ENCODE peak calls at places on chromosomes 3 and 15, in eight cellular contexts. One of them, this sample, is unnamed.

GRCh38 chr3:66450389-66451022 is 50.3 kb downstream of the LRIG1 start:
- DNase-seq in H1: no peak
- DNase-seq in neuronal stem cell: no peak
- DNase-seq in Karpas-422: no peak
- DNase-seq in fibroblast of lung: peak; percentile 77
- DNase-seq in SK-N-MC: no peak
- DNase-seq in PC-3: peak; percentile 32
- DNase-seq in GM23248: peak; percentile 77
- DNase-seq in this sample: peak; percentile 70

GRCh38 chr3:182370949-182371348 is 422.4 kb upstream of the ATP11B start:
- DNase-seq in H1: no peak
- DNase-seq in GM23248: no peak
- DNase-seq in PC-3: peak; percentile 81
- DNase-seq in fibroblast of lung: no peak
- DNase-seq in SK-N-MC: no peak
- DNase-seq in Karpas-422: no peak
- DNase-seq in neuronal stem cell: no peak
- DNase-seq in this sample: no peak

GRCh38 chr3:167116120-167116922 is 263.8 kb downstream of the ZBBX start:
- DNase-seq in GM23248: no peak
- DNase-seq in fibroblast of lung: no peak
- DNase-seq in neuronal stem cell: no peak
- DNase-seq in PC-3: no peak
- DNase-seq in Karpas-422: no peak
- DNase-seq in SK-N-MC: no peak
- DNase-seq in H1: no peak
- DNase-seq in this sample: no peak

GRCh38 chr3:13145826-13146642 is 72.8 kb upstream of the IQSEC1 start:
- DNase-seq in PC-3: no peak
- DNase-seq in fibroblast of lung: no peak
- DNase-seq in GM23248: no peak
- DNase-seq in H1: no peak
- DNase-seq in neuronal stem cell: no peak
- DNase-seq in SK-N-MC: no peak
- DNase-seq in Karpas-422: no peak
- DNase-seq in this sample: no peak

GRCh38 chr3:67495751-67496150 is 158.7 kb downstream of the SUCLG2 start:
- DNase-seq in SK-N-MC: no peak
- DNase-seq in GM23248: no peak
- DNase-seq in PC-3: no peak
- DNase-seq in neuronal stem cell: no peak
- DNase-seq in Karpas-422: no peak
- DNase-seq in fibroblast of lung: no peak
- DNase-seq in H1: no peak
- DNase-seq in this sample: no peak

GRCh38 chr15:97745481-97746071 is 214.9 kb upstream of the ARRDC4 start:
- DNase-seq in Karpas-422: peak; percentile 85
- DNase-seq in PC-3: peak; percentile 38
- DNase-seq in SK-N-MC: peak; percentile 12
- DNase-seq in GM23248: peak; percentile 5
- DNase-seq in fibroblast of lung: peak; percentile 6
- DNase-seq in neuronal stem cell: no peak
- DNase-seq in H1: no peak
- DNase-seq in this sample: peak; percentile 1

GRCh38 chr3:134649106-134649705 is 1.6 kb downstream of the KY start:
- DNase-seq in PC-3: no peak
- DNase-seq in Karpas-422: no peak
- DNase-seq in fibroblast of lung: no peak
- DNase-seq in H1: no peak
- DNase-seq in GM23248: no peak
- DNase-seq in neuronal stem cell: no peak
- DNase-seq in SK-N-MC: no peak
- DNase-seq in this sample: no peak

GRCh38 chr3:64145438-64145837 is 79.8 kb downstream of the PRICKLE2 start:
- DNase-seq in Karpas-422: no peak
- DNase-seq in GM23248: no peak
- DNase-seq in fibroblast of lung: no peak
- DNase-seq in H1: no peak
- DNase-seq in neuronal stem cell: no peak
- DNase-seq in SK-N-MC: no peak
- DNase-seq in PC-3: no peak
- DNase-seq in this sample: no peak

GRCh38 chr3:11513817-11514135 is 129.9 kb downstream of the VGLL4 start:
- DNase-seq in neuronal stem cell: no peak
- DNase-seq in PC-3: no peak
- DNase-seq in fibroblast of lung: no peak
- DNase-seq in Karpas-422: no peak
- DNase-seq in SK-N-MC: no peak
- DNase-seq in GM23248: no peak
- DNase-seq in H1: no peak
- DNase-seq in this sample: no peak

GRCh38 chr3:11509175-11510000 is 134.3 kb downstream of the VGLL4 start:
- DNase-seq in GM23248: peak; percentile 93
- DNase-seq in SK-N-MC: no peak
- DNase-seq in fibroblast of lung: peak; percentile 99
- DNase-seq in neuronal stem cell: no peak
- DNase-seq in Karpas-422: no peak
- DNase-seq in H1: no peak
- DNase-seq in PC-3: peak; percentile 58
- DNase-seq in this sample: peak; percentile 89

GRCh38 chr3:11508346-11509174 is 135.2 kb downstream of the VGLL4 start:
- DNase-seq in H1: no peak
- DNase-seq in neuronal stem cell: no peak
- DNase-seq in Karpas-422: no peak
- DNase-seq in PC-3: no peak
- DNase-seq in SK-N-MC: no peak
- DNase-seq in fibroblast of lung: no peak
- DNase-seq in GM23248: no peak
- DNase-seq in this sample: no peak

GRCh38 chr3:11507719-11508118 is 136.0 kb downstream of the VGLL4 start:
- DNase-seq in SK-N-MC: no peak
- DNase-seq in H1: no peak
- DNase-seq in Karpas-422: no peak
- DNase-seq in PC-3: no peak
- DNase-seq in GM23248: no peak
- DNase-seq in fibroblast of lung: peak; percentile 35
- DNase-seq in neuronal stem cell: no peak
- DNase-seq in this sample: no peak

DNA sequence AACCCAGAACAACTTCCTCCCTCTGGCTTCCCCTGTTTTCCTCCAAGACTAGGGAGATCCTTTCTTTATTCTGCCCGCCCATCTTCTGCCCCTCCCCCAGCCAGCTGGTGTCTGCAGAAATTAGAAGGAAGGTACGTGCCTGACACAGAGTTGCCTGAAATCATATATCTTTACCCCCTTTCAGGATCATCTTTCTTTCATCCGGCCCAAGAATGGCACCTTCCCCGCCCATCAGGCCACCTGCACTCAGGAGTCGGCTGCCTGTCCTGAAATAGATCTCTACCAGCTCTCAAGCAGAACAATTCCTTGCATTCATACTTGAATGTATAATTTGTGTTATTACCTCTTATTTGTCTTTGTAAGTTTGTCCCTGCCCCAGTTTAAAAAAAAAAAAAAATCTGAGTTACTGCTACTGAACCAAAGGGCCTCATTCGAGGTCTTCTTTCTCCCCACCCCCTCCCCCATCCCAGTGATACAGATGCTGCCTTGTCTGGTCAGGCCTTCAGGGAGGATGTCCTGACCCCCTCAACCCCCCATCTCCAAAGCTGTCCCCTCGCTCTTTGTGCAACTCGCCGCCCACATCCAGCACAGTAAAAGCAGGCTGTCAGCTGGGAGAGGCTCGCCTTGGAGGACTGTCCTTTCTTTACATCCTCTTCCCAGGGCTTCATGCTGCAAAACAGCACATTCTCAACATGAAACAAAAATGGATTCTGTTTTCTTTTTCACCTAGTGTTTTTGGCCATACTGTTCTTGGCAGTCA is 133.5 kb downstream of the VGLL4 start:
- DNase-seq in GM23248: no peak
- DNase-seq in Karpas-422: no peak
- DNase-seq in fibroblast of lung: no peak
- DNase-seq in PC-3: no peak
- DNase-seq in SK-N-MC: no peak
- DNase-seq in H1: no peak
- DNase-seq in neuronal stem cell: no peak
- DNase-seq in this sample: no peak
- H3K9ac ChIP-seq in GM23248: peak overlapping the region; percentile 70
- H3K9ac ChIP-seq in Karpas-422: no peak overlapping the region
- H3K9ac ChIP-seq in fibroblast of lung: peak overlapping the region; percentile 40
- H3K9ac ChIP-seq in PC-3: peak overlapping the region; percentile 11
- H3K9ac ChIP-seq in SK-N-MC: no peak overlapping the region
- H3K9ac ChIP-seq in H1: no peak overlapping the region
- H3K9ac ChIP-seq in neuronal stem cell: no peak overlapping the region
- H3K9ac ChIP-seq in this sample: peak overlapping the region; percentile 83

GRCh38 chr3:126461450-126462070 is 14.1 kb downstream of the ZXDC start:
- DNase-seq in H1: no peak
- DNase-seq in PC-3: no peak
- DNase-seq in GM23248: no peak
- DNase-seq in fibroblast of lung: no peak
- DNase-seq in neuronal stem cell: no peak
- DNase-seq in SK-N-MC: no peak
- DNase-seq in Karpas-422: no peak
- DNase-seq in this sample: no peak

GRCh38 chr3:126464494-126464893 is 11.2 kb downstream of the ZXDC start:
- DNase-seq in neuronal stem cell: no peak
- DNase-seq in SK-N-MC: no peak
- DNase-seq in H1: no peak
- DNase-seq in PC-3: no peak
- DNase-seq in Karpas-422: no peak
- DNase-seq in GM23248: no peak
- DNase-seq in fibroblast of lung: no peak
- DNase-seq in this sample: no peak

GRCh38 chr3:126464093-126464492 is 11.6 kb downstream of the ZXDC start:
- DNase-seq in neuronal stem cell: no peak
- DNase-seq in GM23248: no peak
- DNase-seq in SK-N-MC: no peak
- DNase-seq in Karpas-422: no peak
- DNase-seq in H1: no peak
- DNase-seq in PC-3: no peak
- DNase-seq in fibroblast of lung: no peak
- DNase-seq in this sample: no peak

GRCh38 chr3:126464997-126465396 is 10.7 kb downstream of the ZXDC start:
- DNase-seq in GM23248: no peak
- DNase-seq in H1: no peak
- DNase-seq in neuronal stem cell: no peak
- DNase-seq in fibroblast of lung: no peak
- DNase-seq in SK-N-MC: no peak
- DNase-seq in Karpas-422: no peak
- DNase-seq in PC-3: no peak
- DNase-seq in this sample: no peak

DNA sequence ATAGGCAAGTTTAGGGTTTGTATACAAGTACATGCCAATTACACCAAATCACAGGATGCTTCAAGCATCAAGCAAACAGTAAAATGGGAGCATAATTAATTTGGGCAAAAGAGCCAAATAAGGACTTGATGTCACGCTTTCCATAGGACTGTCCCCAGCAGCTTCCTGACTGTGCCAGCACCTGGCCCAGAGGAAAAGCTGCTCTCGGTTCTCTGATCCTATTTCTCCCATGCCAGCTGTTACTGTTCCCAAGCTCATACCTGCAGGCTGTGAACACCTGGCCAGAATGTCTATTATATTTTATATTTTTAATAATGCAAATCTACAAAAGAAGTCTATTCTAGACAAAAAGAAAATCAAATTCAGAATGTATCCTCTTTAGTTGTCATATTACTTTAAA is 12.2 kb downstream of the ZXDC start:
- DNase-seq in GM23248: no peak
- DNase-seq in H1: no peak
- DNase-seq in SK-N-MC: no peak
- DNase-seq in neuronal stem cell: no peak
- DNase-seq in PC-3: no peak
- DNase-seq in Karpas-422: no peak
- DNase-seq in fibroblast of lung: no peak
- DNase-seq in this sample: no peak
- H3K36me3 ChIP-seq in GM23248: peaks cover 51% of the 10 kb centered on the region
- H3K36me3 ChIP-seq in H1: peaks cover 64% of the 10 kb centered on the region
- H3K36me3 ChIP-seq in SK-N-MC: peaks cover 97% of the 10 kb centered on the region
- H3K36me3 ChIP-seq in neuronal stem cell: peaks cover 98% of the 10 kb centered on the region
- H3K36me3 ChIP-seq in PC-3: peaks cover 17% of the 10 kb centered on the region
- H3K36me3 ChIP-seq in Karpas-422: peaks cover 15% of the 10 kb centered on the region
- H3K36me3 ChIP-seq in fibroblast of lung: peaks cover 37% of the 10 kb centered on the region
- H3K36me3 ChIP-seq in this sample: peaks cover 98% of the 10 kb centered on the region

DNA sequence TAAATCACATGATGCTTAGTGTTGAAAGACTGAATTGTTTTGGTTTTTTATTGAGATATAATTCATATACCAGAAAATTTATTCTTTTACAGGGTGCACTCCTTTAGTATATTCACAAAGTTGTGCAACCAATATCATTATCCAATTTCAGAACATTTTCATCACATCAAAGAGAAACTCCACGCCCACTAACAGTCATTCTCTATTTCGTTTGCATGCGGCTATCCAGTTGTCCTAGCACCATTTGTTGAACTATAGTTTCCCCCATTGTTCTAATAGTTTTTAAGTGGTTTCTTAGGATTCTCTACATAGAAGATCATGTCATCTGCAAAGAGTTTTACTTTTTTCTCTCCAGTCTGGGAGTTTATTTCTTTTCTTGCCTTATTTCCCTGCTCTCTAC is 3.6 kb downstream of the EHD4 start:
- DNase-seq in Karpas-422: peak; percentile 60
- DNase-seq in H1: no peak
- DNase-seq in SK-N-MC: no peak
- DNase-seq in fibroblast of lung: no peak
- DNase-seq in GM23248: peak; percentile 37
- DNase-seq in PC-3: no peak
- DNase-seq in neuronal stem cell: no peak
- DNase-seq in this sample: peak; percentile 41
- H3K9ac ChIP-seq in Karpas-422: peak overlapping the region; percentile 51
- H3K9ac ChIP-seq in H1: no peak overlapping the region
- H3K9ac ChIP-seq in SK-N-MC: no peak overlapping the region
- H3K9ac ChIP-seq in fibroblast of lung: no peak overlapping the region
- H3K9ac ChIP-seq in GM23248: no peak overlapping the region
- H3K9ac ChIP-seq in PC-3: no peak overlapping the region
- H3K9ac ChIP-seq in neuronal stem cell: no peak overlapping the region
- H3K9ac ChIP-seq in this sample: no peak overlapping the region

GRCh38 chr3:128863560-128863959 is 15.9 kb upstream of the ACAD9 start:
- DNase-seq in SK-N-MC: no peak
- DNase-seq in neuronal stem cell: no peak
- DNase-seq in fibroblast of lung: no peak
- DNase-seq in Karpas-422: peak; percentile 53
- DNase-seq in PC-3: no peak
- DNase-seq in H1: no peak
- DNase-seq in GM23248: no peak
- DNase-seq in this sample: no peak

GRCh38 chr3:128870327-128870726 is 9.1 kb upstream of the ACAD9 start:
- DNase-seq in fibroblast of lung: no peak
- DNase-seq in PC-3: no peak
- DNase-seq in H1: no peak
- DNase-seq in neuronal stem cell: no peak
- DNase-seq in Karpas-422: peak; percentile 65
- DNase-seq in GM23248: no peak
- DNase-seq in SK-N-MC: no peak
- DNase-seq in this sample: no peak

GRCh38 chr3:128872282-128872681 is 7.1 kb upstream of the ACAD9 start:
- DNase-seq in fibroblast of lung: no peak
- DNase-seq in neuronal stem cell: no peak
- DNase-seq in SK-N-MC: no peak
- DNase-seq in H1: no peak
- DNase-seq in Karpas-422: no peak
- DNase-seq in PC-3: no peak
- DNase-seq in GM23248: no peak
- DNase-seq in this sample: no peak

GRCh38 chr3:128864351-128864811 is 15.0 kb upstream of the ACAD9 start:
- DNase-seq in H1: no peak
- DNase-seq in SK-N-MC: no peak
- DNase-seq in neuronal stem cell: no peak
- DNase-seq in PC-3: no peak
- DNase-seq in fibroblast of lung: no peak
- DNase-seq in Karpas-422: no peak
- DNase-seq in GM23248: peak; percentile 33
- DNase-seq in this sample: no peak

GRCh38 chr3:128867200-128868125 is 12.0 kb upstream of the ACAD9 start:
- DNase-seq in Karpas-422: no peak
- DNase-seq in fibroblast of lung: peak; percentile 14
- DNase-seq in SK-N-MC: no peak
- DNase-seq in H1: no peak
- DNase-seq in GM23248: no peak
- DNase-seq in neuronal stem cell: no peak
- DNase-seq in PC-3: no peak
- DNase-seq in this sample: no peak
- H3K36me3 ChIP-seq in Karpas-422: no peaks in the 10 kb centered on the region
- H3K36me3 ChIP-seq in fibroblast of lung: no peaks in the 10 kb centered on the region
- H3K36me3 ChIP-seq in SK-N-MC: no peaks in the 10 kb centered on the region
- H3K36me3 ChIP-seq in H1: no peaks in the 10 kb centered on the region
- H3K36me3 ChIP-seq in GM23248: no peaks in the 10 kb centered on the region
- H3K36me3 ChIP-seq in neuronal stem cell: no peaks in the 10 kb centered on the region
- H3K36me3 ChIP-seq in PC-3: no peaks in the 10 kb centered on the region
- H3K36me3 ChIP-seq in this sample: no peaks in the 10 kb centered on the region

This sample was measured in adipocyte.